ENCODE peak calls at places on chromosome 9, in seven cellular contexts. V is IMR-90; G is heart left ventricle; J is CD8-positive, alpha-beta T cell; B is PC-9; R is transverse colon; C is uterus. T is an unnamed sample. For H3K4me1, the result is how much of the 10 kb centered on the place peaks cover.

GRCh38 chr9:92276223-92277007 is 17.1 kb downstream of the IARS1 start:
- DNase-seq in V (no peak), G (no peak), J (no peak), B (no peak), R (no peak), C (no peak), T (no peak)

GRCh38 chr9:88396836-88397577 is 8.8 kb downstream of the SPIN1 start:
- DNase-seq in V (peak), G (no peak), J (no peak), B (no peak), R (no peak), C (no peak), T (no peak)

GRCh38 chr9:129964901-129965734 is 77.9 kb downstream of the FNBP1 start:
- DNase-seq in V (peak), G (no peak), J (no peak), B (no peak), R (no peak), C (peak), T (no peak)

GRCh38 chr9:132630811-132631210 is 39.0 kb downstream of the DDX31 start:
- DNase-seq in V (no peak), G (no peak), J (no peak), B (no peak), R (no peak), C (no peak), T (no peak)

GRCh38 chr9:132487351-132487791 is 77.4 kb downstream of the CFAP77 start:
- DNase-seq in V (no peak), G (no peak), J (no peak), B (no peak), R (no peak), C (no peak), T (no peak)

GRCh38 chr9:90870646-90871326 is 69.2 kb downstream of the SYK start:
- DNase-seq in V (peak), G (no peak), J (peak), B (peak), R (peak), C (no peak), T (no peak)

GRCh38 chr9:107306308-107306707 is 23.2 kb downstream of the RAD23B start:
- DNase-seq in V (no peak), G (no peak), J (no peak), B (no peak), R (no peak), C (no peak), T (no peak)

GRCh38 chr9:83231039-83231438 is 168.1 kb upstream of the RASEF start:
- DNase-seq in V (no peak), G (no peak), J (no peak), B (no peak), R (no peak), C (no peak), T (no peak)

GRCh38 chr9:109912082-109912581 is 132.1 kb downstream of the PALM2AKAP2 start:
- DNase-seq in V (peak), G (peak), J (no peak), B (no peak), R (no peak), C (no peak), T (no peak)

GRCh38 chr9:128254855-128255759 is 20.7 kb downstream of the GOLGA2 start:
- DNase-seq in V (peak), G (peak), J (peak), B (peak), R (peak), C (peak), T (no peak)

GRCh38 chr9:89387970-89388867 is 69.9 kb downstream of the SECISBP2 start:
- DNase-seq in V (peak), G (peak), J (no peak), B (no peak), R (peak), C (peak), T (no peak)

GRCh38 chr9:120676767-120677402 is 37.4 kb downstream of the MEGF9 start:
- DNase-seq in V (no peak), G (no peak), J (no peak), B (no peak), R (no peak), C (no peak), T (no peak)

GRCh38 chr9:17003576-17004240 is 131.1 kb upstream of the CNTLN start:
- DNase-seq in V (peak), G (no peak), J (no peak), B (no peak), R (no peak), C (no peak), T (no peak)

GRCh38 chr9:20725675-20726074 is 41.6 kb downstream of the FOCAD start:
- DNase-seq in V (no peak), G (no peak), J (no peak), B (no peak), R (no peak), C (no peak), T (no peak)

GRCh38 chr9:137156567-137157375 is 13.1 kb downstream of the LRRC26 start:
- DNase-seq in V (peak), G (no peak), J (peak), B (no peak), R (peak), C (no peak), T (no peak)

GRCh38 chr9:129885670-129886106 is 50.4 kb downstream of the USP20 start:
- DNase-seq in V (peak), G (peak), J (peak), B (peak), R (peak), C (peak), T (peak)

GRCh38 chr9:131194767-131195166 is 69.4 kb downstream of the NUP214 start:
- DNase-seq in V (no peak), G (no peak), J (no peak), B (no peak), R (no peak), C (no peak), T (no peak)

GRCh38 chr9:90394866-90395265 is 247.8 kb downstream of the DIRAS2 start:
- DNase-seq in V (no peak), G (no peak), J (no peak), B (no peak), R (no peak), C (no peak), T (no peak)

GRCh38 chr9:105172393-105172792 is 72.1 kb upstream of the SLC44A1 start:
- DNase-seq in V (no peak), G (no peak), J (no peak), B (no peak), R (no peak), C (no peak), T (no peak)
- H3K27ac ChIP-seq in V (no peak), G (no peak), J (no peak), B (no peak), R (no peak), C (no peak), T (no peak)

GRCh38 chr9:14275331-14275730 is 38.6 kb downstream of the NFIB start:
- DNase-seq in V (no peak), G (no peak), J (no peak), B (no peak), R (no peak), C (no peak), T (no peak)
- H3K4me1 ChIP-seq in V (under half), G (half or more), J (under half), B (under half), R (under half), C (under half), T (under half)

DNA sequence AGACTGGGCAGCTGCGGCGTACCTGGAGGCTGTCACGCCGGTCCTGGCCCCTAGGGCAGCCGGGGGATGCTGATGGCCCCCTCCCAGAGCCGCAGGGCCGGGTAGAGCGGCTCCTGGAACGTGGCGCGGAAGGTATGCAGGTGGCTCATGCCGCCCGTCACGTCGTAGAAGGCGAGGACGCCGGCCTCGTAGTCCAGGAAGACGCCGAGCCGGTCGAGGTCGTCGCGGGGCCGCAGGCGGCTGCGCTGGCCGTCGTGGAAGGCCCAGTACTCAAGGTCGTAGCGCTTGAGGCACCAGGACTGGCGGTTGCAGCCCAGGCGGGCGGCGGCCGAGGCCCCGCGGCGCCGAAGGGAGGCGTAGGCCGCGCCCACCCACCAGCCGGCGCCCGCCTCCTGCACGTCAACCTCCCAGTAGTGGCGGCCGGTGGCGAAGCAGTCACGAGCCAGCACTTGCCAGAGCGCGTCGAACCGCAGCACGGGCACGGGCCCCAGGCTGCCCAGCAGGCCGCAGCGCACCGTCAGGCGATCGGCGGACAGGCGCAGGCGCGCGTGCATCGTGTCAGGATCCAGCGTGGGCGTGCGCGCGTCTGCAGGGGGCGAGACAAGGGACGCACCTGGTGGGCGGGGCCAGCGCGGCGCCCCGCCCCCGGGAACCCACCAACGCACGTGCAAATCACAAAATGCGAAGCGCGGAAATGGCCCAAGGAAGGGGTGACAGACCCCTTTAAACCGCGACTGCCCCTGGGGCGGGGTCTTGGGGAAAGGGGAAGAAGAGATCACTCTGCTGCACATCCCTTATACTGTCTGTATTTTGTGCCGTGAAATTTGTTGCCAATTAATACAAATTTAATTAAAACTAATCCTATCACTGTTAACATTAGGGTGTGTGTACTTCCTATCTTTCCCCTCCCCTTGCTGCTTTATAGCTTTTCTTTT is 31.2 kb downstream of the NANS start:
- DNase-seq in V (peak), G (peak), J (peak), B (no peak), R (peak), C (peak), T (no peak)
- H3K4me3 ChIP-seq in V (peak), G (peak), J (no peak), B (no peak), R (peak), C (peak), T (peak)

DNA sequence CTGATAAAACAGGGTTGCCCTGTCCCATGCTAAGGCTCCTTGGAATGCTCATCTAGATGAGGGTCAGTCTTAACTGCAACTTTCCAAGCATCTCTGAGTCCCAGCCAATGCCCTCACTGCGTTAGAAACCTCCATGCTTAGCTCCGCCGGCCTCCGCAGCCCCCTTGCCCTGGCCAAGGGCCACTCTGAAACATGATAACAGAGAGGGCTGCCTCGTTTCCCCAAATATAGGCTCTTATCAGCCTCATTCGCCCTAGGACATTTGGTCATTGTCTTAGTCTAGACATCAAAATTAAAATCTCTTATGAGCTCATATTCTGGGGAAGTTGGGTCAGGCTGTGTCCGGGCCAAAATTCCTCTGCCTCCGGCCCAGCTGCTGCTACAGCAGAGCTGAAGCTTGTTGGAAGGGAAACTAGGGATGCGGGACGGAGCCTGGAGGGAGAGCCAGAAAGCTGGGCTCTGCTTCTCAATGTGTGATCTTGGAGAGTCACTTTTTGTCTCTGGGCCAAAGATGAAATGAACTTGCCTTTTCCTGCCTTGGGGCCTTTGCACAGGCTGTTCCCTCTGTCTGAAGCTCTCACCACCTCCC is 191.2 kb downstream of the RGS3 start:
- DNase-seq in V (no peak), G (peak), J (no peak), B (no peak), R (no peak), C (peak), T (peak)
- H3K27ac ChIP-seq in V (no peak), G (peak), J (no peak), B (no peak), R (peak), C (peak), T (peak)

GRCh38 chr9:121684381-121685145 is 33.1 kb downstream of the DAB2IP start:
- DNase-seq in V (no peak), G (no peak), J (no peak), B (no peak), R (peak), C (peak), T (no peak)
- H3K4me1 ChIP-seq in V (under half), G (under half), J (under half), B (under half), R (under half), C (under half), T (under half)

GRCh38 chr9:102445906-102446305 is 549.2 kb upstream of the CYLC2 start:
- DNase-seq in V (no peak), G (no peak), J (no peak), B (no peak), R (no peak), C (no peak), T (no peak)

GRCh38 chr9:102445181-102445747 is 549.9 kb upstream of the CYLC2 start:
- DNase-seq in V (no peak), G (no peak), J (no peak), B (no peak), R (no peak), C (no peak), T (no peak)
- H3K4me3 ChIP-seq in V (no peak), G (no peak), J (no peak), B (no peak), R (no peak), C (no peak), T (no peak)

GRCh38 chr9:38039907-38040682 is 28.9 kb downstream of the SHB start:
- DNase-seq in V (no peak), G (no peak), J (no peak), B (no peak), R (no peak), C (no peak), T (no peak)

GRCh38 chr9:38036359-38037084 is 32.5 kb downstream of the SHB start:
- DNase-seq in V (peak), G (no peak), J (no peak), B (no peak), R (no peak), C (peak), T (peak)

GRCh38 chr9:38037981-38038306 is 31.1 kb downstream of the SHB start:
- DNase-seq in V (no peak), G (no peak), J (no peak), B (no peak), R (no peak), C (no peak), T (no peak)

GRCh38 chr9:38039090-38039906 is 29.7 kb downstream of the SHB start:
- DNase-seq in V (peak), G (no peak), J (no peak), B (peak), R (no peak), C (no peak), T (no peak)

DNA sequence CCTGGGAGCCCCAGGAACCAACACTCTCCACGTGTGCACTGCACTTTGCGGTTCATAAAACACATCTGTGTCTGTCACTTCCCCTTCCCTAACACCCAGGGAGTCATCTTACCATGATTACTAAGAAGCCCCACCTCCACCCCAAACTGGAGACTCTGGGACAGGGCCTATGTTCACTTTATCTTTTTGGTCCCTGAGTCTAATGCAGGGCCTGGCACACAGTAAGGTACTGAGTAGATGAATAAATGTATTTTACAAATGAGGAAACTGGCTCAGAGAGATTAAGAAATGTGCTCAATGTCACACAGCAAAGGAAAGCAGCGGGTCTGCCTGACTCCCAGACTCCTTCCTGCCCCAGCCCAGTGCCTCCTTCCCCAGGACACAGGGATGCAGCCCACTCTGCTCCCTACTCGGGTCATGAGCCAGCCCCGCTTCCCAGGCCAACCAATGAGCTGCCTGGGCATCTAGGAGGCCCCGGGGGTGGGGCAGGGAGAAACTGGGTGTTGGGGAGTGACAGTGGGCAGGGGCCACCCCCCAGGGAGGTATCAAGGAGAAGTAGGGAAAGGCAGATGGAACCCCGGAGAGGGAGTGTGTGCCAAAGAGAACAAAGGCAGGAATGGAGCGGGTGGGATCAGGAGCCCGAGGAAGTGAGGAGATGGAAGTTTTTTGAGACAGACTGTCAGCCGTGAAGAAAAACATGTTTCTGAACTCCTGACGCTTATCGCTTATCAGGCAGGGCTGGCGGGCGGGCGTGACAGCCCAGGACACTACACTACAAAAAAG is 30.5 kb downstream of the SHB start:
- DNase-seq in V (no peak), G (no peak), J (no peak), B (no peak), R (no peak), C (no peak), T (no peak)
- H3K27ac ChIP-seq in V (peak), G (peak), J (no peak), B (peak), R (no peak), C (peak), T (peak)

GRCh38 chr9:38338359-38339014 is 54.0 kb upstream of the ALDH1B1 start:
- DNase-seq in V (no peak), G (no peak), J (no peak), B (no peak), R (no peak), C (no peak), T (peak)
- H3K4me1 ChIP-seq in V (under half), G (under half), J (under half), B (under half), R (under half), C (under half), T (under half)

GRCh38 chr9:37395663-37396062 is 26.8 kb upstream of the GRHPR start:
- DNase-seq in V (no peak), G (no peak), J (no peak), B (no peak), R (no peak), C (no peak), T (no peak)

GRCh38 chr9:37395229-37395628 is 27.3 kb upstream of the GRHPR start:
- DNase-seq in V (no peak), G (no peak), J (no peak), B (no peak), R (no peak), C (no peak), T (no peak)

GRCh38 chr9:37399336-37399735 is 23.2 kb upstream of the GRHPR start:
- DNase-seq in V (no peak), G (no peak), J (no peak), B (no peak), R (no peak), C (no peak), T (no peak)

GRCh38 chr9:37398464-37399025 is 24.0 kb upstream of the GRHPR start:
- DNase-seq in V (no peak), G (no peak), J (no peak), B (no peak), R (no peak), C (no peak), T (no peak)
- H3K4me3 ChIP-seq in V (no peak), G (no peak), J (no peak), B (no peak), R (no peak), C (no peak), T (no peak)

T was measured in ascending aorta.